ENCODE peak calls at places on chromosome 4, in ten cellular contexts. A is heart left ventricle; R is AG04450; J is mucosa of descending colon; T is CD8-positive, alpha-beta T cell; K is endothelial cell; G is H9; M is bronchial epithelial cell; F is AG09309; L is lower lobe of right lung. Z is an unnamed sample.

GRCh38 chr4:181043486-181043885 is 1199.7 kb upstream of the TENM3 start:
- DNase-seq in T (no peak), G (no peak), F (no peak), J (no peak), L (no peak), A (no peak), R (no peak), K (no peak), M (no peak), Z (no peak)

GRCh38 chr4:1746265-1746691 is 25.0 kb downstream of the TACC3 start:
- DNase-seq in A (peak; percentile 75), T (peak; percentile 84), K (peak; percentile 98), L (peak; percentile 81), G (peak; percentile 97), R (no peak), J (peak; percentile 82), F (no peak), M (peak; percentile 42), Z (no peak)

GRCh38 chr4:114466299-114466698 is 132.3 kb upstream of the UGT8 start:
- DNase-seq in A (no peak), F (no peak), K (no peak), T (no peak), M (no peak), J (no peak), R (no peak), G (no peak), L (no peak), Z (no peak)

GRCh38 chr4:88600129-88600849 is 8.0 kb downstream of the HERC3 start:
- DNase-seq in J (no peak), R (peak; percentile 64), A (no peak), F (peak; percentile 85), T (no peak), K (no peak), M (peak; percentile 97), L (no peak), G (no peak), Z (peak; percentile 39)

GRCh38 chr4:119300072-119300387 is 21.9 kb downstream of the FABP2 start:
- DNase-seq in F (no peak), L (peak; percentile 54), K (peak; percentile 34), G (no peak), M (peak; percentile 32), T (peak; percentile 66), A (peak; percentile 55), R (no peak), J (peak; percentile 54), Z (no peak)

GRCh38 chr4:95547708-95548471 is 883 bp downstream of the UNC5C start:
- DNase-seq in M (no peak), G (peak; percentile 55), R (no peak), A (peak; percentile 29), K (peak; percentile 28), L (peak; percentile 56), J (peak; percentile 25), T (no peak), F (no peak), Z (no peak)

GRCh38 chr4:110196206-110196870 is 2.1 kb downstream of the ELOVL6 start:
- DNase-seq in L (peak; percentile 71), G (peak; percentile 72), F (no peak), A (peak; percentile 54), M (no peak), T (peak; percentile 69), J (peak; percentile 82), R (no peak), K (peak; percentile 61), Z (no peak)

GRCh38 chr4:141215030-141215429 is 5.7 kb upstream of the ZNF330 start:
- DNase-seq in G (no peak), T (no peak), M (no peak), A (no peak), R (no peak), J (no peak), K (no peak), F (no peak), L (no peak), Z (no peak)

GRCh38 chr4:97998203-97998602 is 145.1 kb downstream of the STPG2 start:
- DNase-seq in K (no peak), F (no peak), T (no peak), R (no peak), G (no peak), J (no peak), L (no peak), A (no peak), M (peak; percentile 63), Z (no peak)

GRCh38 chr4:113540859-113541258 is 220.7 kb downstream of the CAMK2D start:
- DNase-seq in T (no peak), L (no peak), M (no peak), G (no peak), J (no peak), A (peak; percentile 44), F (no peak), R (no peak), K (no peak), Z (no peak)

GRCh38 chr4:53371843-53372521 is 5.5 kb upstream of the FIP1L1 start:
- DNase-seq in A (no peak), K (no peak), M (no peak), L (no peak), T (no peak), G (no peak), F (no peak), J (no peak), R (no peak), Z (no peak)

GRCh38 chr4:181701911-181702310 is 541.3 kb upstream of the TENM3 start:
- DNase-seq in J (no peak), R (no peak), F (no peak), G (no peak), L (no peak), T (no peak), A (no peak), M (no peak), K (no peak), Z (no peak)

GRCh38 chr4:77740480-77740879 is 78.7 kb downstream of the CNOT6L start:
- DNase-seq in G (no peak), J (no peak), M (no peak), K (no peak), A (no peak), T (no peak), L (no peak), R (no peak), F (no peak), Z (no peak)

GRCh38 chr4:177239475-177239874 is 70.2 kb upstream of the NEIL3 start:
- DNase-seq in J (no peak), G (no peak), A (no peak), F (no peak), K (no peak), R (no peak), L (no peak), T (no peak), M (no peak), Z (no peak)

GRCh38 chr4:164485169-164485568 is 268.8 kb upstream of the SMIM31 start:
- DNase-seq in F (no peak), T (no peak), K (no peak), J (no peak), G (no peak), L (no peak), R (no peak), A (no peak), M (no peak), Z (no peak)

GRCh38 chr4:20760053-20760452 is 59.8 kb downstream of the PACRGL start:
- DNase-seq in L (no peak), R (no peak), J (no peak), T (no peak), G (peak; percentile 28), K (no peak), A (no peak), F (no peak), M (no peak), Z (no peak)
- TF ChIP-seq CTCF in L (no peak), R (no peak), J (no peak), T (no peak), G (peak; percentile 46), K (no peak), A (no peak), F (peak; percentile 13), M (peak; percentile 11), Z (no peak)

GRCh38 chr4:185224597-185224996 is 15.2 kb downstream of the SNX25 start:
- DNase-seq in M (no peak), G (no peak), K (no peak), F (no peak), J (no peak), T (no peak), A (no peak), R (no peak), L (no peak), Z (no peak)
- TF ChIP-seq CTCF in M (no peak), G (peak; percentile 20), K (peak; percentile 48), F (no peak), J (no peak), T (no peak), A (no peak), R (peak; percentile 33), L (no peak), Z (no peak)

GRCh38 chr4:16752150-16752549 is 146.3 kb downstream of the LDB2 start:
- DNase-seq in R (no peak), M (no peak), K (no peak), L (no peak), F (no peak), G (no peak), A (no peak), T (no peak), J (no peak), Z (no peak)
- TF ChIP-seq CTCF in R (peak; percentile 41), M (no peak), K (peak; percentile 57), L (no peak), F (peak; percentile 34), G (peak; percentile 56), A (peak; percentile 38), T (no peak), J (no peak), Z (peak; percentile 16)

GRCh38 chr4:156298230-156298629 is 344.6 kb upstream of the CTSO start:
- DNase-seq in M (peak; percentile 34), G (no peak), J (no peak), K (peak; percentile 44), R (peak; percentile 85), T (no peak), A (peak; percentile 49), L (no peak), F (peak; percentile 80), Z (peak; percentile 76)

GRCh38 chr4:156295676-156296075 is 342.0 kb upstream of the CTSO start:
- DNase-seq in K (no peak), R (no peak), T (no peak), F (no peak), L (no peak), M (peak; percentile 79), J (no peak), G (no peak), A (no peak), Z (no peak)

GRCh38 chr4:156291317-156291716 is 337.7 kb upstream of the CTSO start:
- DNase-seq in G (no peak), K (no peak), R (peak; percentile 3), F (peak; percentile 24), L (no peak), T (no peak), J (no peak), M (peak; percentile 73), A (no peak), Z (no peak)

GRCh38 chr4:156293657-156294297 is 340.1 kb upstream of the CTSO start:
- DNase-seq in R (peak; percentile 70), A (no peak), M (peak; percentile 92), F (peak; percentile 7), L (no peak), T (no peak), J (no peak), K (no peak), G (no peak), Z (no peak)

DNA sequence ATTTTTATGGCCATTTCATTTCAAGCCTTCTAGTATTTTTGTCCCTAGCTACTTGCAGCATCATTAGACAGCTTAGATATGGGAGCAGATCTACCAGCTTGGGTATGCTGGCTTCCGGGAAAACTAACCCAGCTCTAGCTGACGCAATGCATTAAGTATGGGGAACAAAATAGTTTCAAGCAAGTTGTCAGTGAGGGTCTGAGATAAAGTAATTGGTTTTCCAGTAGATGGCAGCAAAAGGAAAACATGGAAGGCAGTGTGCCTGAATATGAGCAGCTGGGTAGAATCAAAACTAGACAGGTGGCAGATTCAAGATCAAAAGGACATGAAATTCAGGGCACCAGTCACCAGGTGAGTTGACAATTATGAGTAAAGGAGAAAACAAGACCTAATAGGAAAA is 340.9 kb upstream of the CTSO start:
- DNase-seq in R (peak; percentile 36), K (peak; percentile 6), M (peak; percentile 81), L (no peak), G (peak; percentile 26), T (no peak), A (peak; percentile 22), F (peak; percentile 70), J (no peak), Z (no peak)
- TF ChIP-seq CTCF in R (peak; percentile 49), K (peak; percentile 20), M (no peak), L (no peak), G (peak; percentile 64), T (no peak), A (peak; percentile 28), F (peak; percentile 47), J (no peak), Z (peak; percentile 7)